ENCODE peak calls at places on chromosomes 12 and 14, in six cellular contexts. O is amniotic stem cell; F is HuH-7.5; D is stimulated activated effector memory CD8-positive, alpha-beta T cell treated with anti-CD3 and anti-CD28 coated beads, Interleukin-12 subunit alpha, Interleukin-12 subunit beta, amount 100 ng/mL, for 72 hours; R is T-helper 9 cell; E is left ventricle myocardium inferior. T is an unnamed sample.

GRCh38 chr14:91062600-91062999 is 2.2 kb upstream of the RPS6KA5 start:
- DNase-seq in O (no peak), F (no peak), D (no peak), R (no peak), E (no peak), T (no peak)

GRCh38 chr12:67594888-67595287 is 53.7 kb upstream of the DYRK2 start:
- DNase-seq in O (no peak), F (no peak), D (no peak), R (no peak), E (no peak), T (no peak)

GRCh38 chr12:90262261-90262660 is 553.6 kb upstream of the ATP2B1 start:
- DNase-seq in O (no peak), F (no peak), D (no peak), R (no peak), E (no peak), T (no peak)

GRCh38 chr12:110576504-110576903 is 6.6 kb downstream of the PPTC7 start:
- DNase-seq in O (no peak), F (no peak), D (no peak), R (no peak), E (no peak), T (no peak)

GRCh38 chr12:52521581-52522266 is 1.5 kb upstream of the KRT5 start:
- DNase-seq in O (no peak), F (no peak), D (peak), R (no peak), E (no peak), T (no peak)

GRCh38 chr12:31518680-31519227 is 72.2 kb downstream of the DENND5B start:
- DNase-seq in O (peak), F (no peak), D (no peak), R (no peak), E (no peak), T (no peak)

GRCh38 chr12:131607658-131608447 is 103.0 kb upstream of the SFSWAP start:
- DNase-seq in O (no peak), F (no peak), D (peak), R (no peak), E (no peak), T (no peak)

GRCh38 chr14:106875503-106875902 is 1349.1 kb downstream of the TMEM121 start:
- DNase-seq in O (no peak), F (no peak), D (no peak), R (no peak), E (peak), T (peak)

GRCh38 chr14:71175491-71175890 is 268.2 kb downstream of the PCNX1 start:
- DNase-seq in O (no peak), F (no peak), D (no peak), R (no peak), E (no peak), T (no peak)

GRCh38 chr14:52076334-52076733 is 7.5 kb upstream of the NID2 start:
- DNase-seq in O (no peak), F (no peak), D (no peak), R (no peak), E (no peak), T (no peak)

GRCh38 chr12:55687746-55688145 is 20.0 kb downstream of the ITGA7 start:
- DNase-seq in O (no peak), F (no peak), D (no peak), R (no peak), E (no peak), T (no peak)

GRCh38 chr12:57243521-57244305 is 7.3 kb downstream of the STAC3 start:
- DNase-seq in O (peak), F (peak), D (peak), R (peak), E (peak), T (peak)

GRCh38 chr14:29601559-29602109 is 326.0 kb downstream of the PRKD1 start:
- DNase-seq in O (no peak), F (peak), D (no peak), R (no peak), E (no peak), T (no peak)

GRCh38 chr14:69077841-69078240 is 75.1 kb downstream of the DCAF5 start:
- DNase-seq in O (peak), F (no peak), D (no peak), R (no peak), E (no peak), T (no peak)

GRCh38 chr14:100545359-100545758 is 41.9 kb downstream of the BEGAIN start:
- DNase-seq in O (no peak), F (no peak), D (no peak), R (no peak), E (no peak), T (no peak)

GRCh38 chr14:92400579-92401444 is 77.8 kb downstream of the SLC24A4 start:
- DNase-seq in O (no peak), F (no peak), D (no peak), R (no peak), E (no peak), T (no peak)

GRCh38 chr12:4031703-4032291 is 158.6 kb upstream of the PARP11 start:
- DNase-seq in O (no peak), F (no peak), D (no peak), R (no peak), E (peak), T (peak)

GRCh38 chr12:87586158-87586557 is 443.0 kb downstream of the C12orf50 start:
- DNase-seq in O (no peak), F (no peak), D (no peak), R (no peak), E (no peak), T (no peak)

GRCh38 chr12:16606201-16606849 is 363 bp upstream of the LMO3 start:
- DNase-seq in O (no peak), F (no peak), D (no peak), R (no peak), E (no peak), T (peak)

GRCh38 chr12:63317447-63317846 is 166.4 kb upstream of the AVPR1A start:
- DNase-seq in O (no peak), F (no peak), D (no peak), R (no peak), E (no peak), T (no peak)

GRCh38 chr14:64191756-64192155 is 102.4 kb downstream of the ESR2 start:
- DNase-seq in O (peak), F (no peak), D (no peak), R (no peak), E (no peak), T (no peak)

GRCh38 chr12:108702534-108702933 is 28.8 kb downstream of the CORO1C start:
- DNase-seq in O (no peak), F (no peak), D (no peak), R (no peak), E (no peak), T (no peak)

GRCh38 chr14:21096438-21096837 is 2.0 kb downstream of the ZNF219 start:
- DNase-seq in O (no peak), F (peak), D (no peak), R (no peak), E (no peak), T (no peak)

GRCh38 chr14:50677527-50678063 is 9.5 kb upstream of the SAV1 start:
- DNase-seq in O (no peak), F (no peak), D (no peak), R (no peak), E (no peak), T (no peak)

GRCh38 chr12:106769546-106769945 is 4.9 kb upstream of the RIC8B start:
- DNase-seq in O (no peak), F (no peak), D (no peak), R (no peak), E (no peak), T (no peak)

GRCh38 chr12:65695077-65695865 is 129.0 kb upstream of the HMGA2 start:
- DNase-seq in O (peak), F (peak), D (no peak), R (no peak), E (no peak), T (no peak)

GRCh38 chr14:59297070-59297766 is 108.8 kb downstream of the DAAM1 start:
- DNase-seq in O (no peak), F (no peak), D (no peak), R (no peak), E (no peak), T (no peak)

GRCh38 chr12:6423267-6424007 is 21.3 kb upstream of the CD27 start:
- DNase-seq in O (peak), F (peak), D (peak), R (peak), E (peak), T (peak)